ENCODE peak calls at places on chromosomes 11 and 22, in four cellular contexts. One of them, this sample, is unnamed.

GRCh38 chr22:45976351-45977002 is 485 bp downstream of the WNT7B start:
- DNase-seq in activated CD4-positive, alpha-beta T cell treated with anti-CD3 and anti-CD28 coated beads, Interleukin-2, amount 50 U/mL, for 48 hours: no peak
- DNase-seq in mesendoderm: no peak
- DNase-seq in epithelial cell of proximal tubule: no peak
- DNase-seq in this sample: no peak

GRCh38 chr22:42376721-42377177 is 55.5 kb downstream of the NFAM1 start:
- DNase-seq in epithelial cell of proximal tubule: peak
- DNase-seq in activated CD4-positive, alpha-beta T cell treated with anti-CD3 and anti-CD28 coated beads, Interleukin-2, amount 50 U/mL, for 48 hours: no peak
- DNase-seq in mesendoderm: peak
- DNase-seq in this sample: no peak

GRCh38 chr11:85685820-85686459 is at the start of gene CCDC89:
- DNase-seq in activated CD4-positive, alpha-beta T cell treated with anti-CD3 and anti-CD28 coated beads, Interleukin-2, amount 50 U/mL, for 48 hours: no peak
- DNase-seq in mesendoderm: peak
- DNase-seq in epithelial cell of proximal tubule: peak
- DNase-seq in this sample: no peak

GRCh38 chr11:43925932-43926505 is 16.4 kb upstream of the C11orf96 start:
- DNase-seq in activated CD4-positive, alpha-beta T cell treated with anti-CD3 and anti-CD28 coated beads, Interleukin-2, amount 50 U/mL, for 48 hours: no peak
- DNase-seq in epithelial cell of proximal tubule: no peak
- DNase-seq in mesendoderm: no peak
- DNase-seq in this sample: no peak

GRCh38 chr11:60809249-60809648 is 24.1 kb downstream of the MS4A10 start:
- DNase-seq in epithelial cell of proximal tubule: no peak
- DNase-seq in mesendoderm: no peak
- DNase-seq in activated CD4-positive, alpha-beta T cell treated with anti-CD3 and anti-CD28 coated beads, Interleukin-2, amount 50 U/mL, for 48 hours: no peak
- DNase-seq in this sample: no peak

GRCh38 chr22:29370556-29370955 is 17.8 kb downstream of the AP1B1 start:
- DNase-seq in activated CD4-positive, alpha-beta T cell treated with anti-CD3 and anti-CD28 coated beads, Interleukin-2, amount 50 U/mL, for 48 hours: no peak
- DNase-seq in epithelial cell of proximal tubule: no peak
- DNase-seq in mesendoderm: peak
- DNase-seq in this sample: no peak

GRCh38 chr11:112366777-112367176 is 106.1 kb upstream of the PLET1 start:
- DNase-seq in epithelial cell of proximal tubule: no peak
- DNase-seq in activated CD4-positive, alpha-beta T cell treated with anti-CD3 and anti-CD28 coated beads, Interleukin-2, amount 50 U/mL, for 48 hours: no peak
- DNase-seq in mesendoderm: no peak
- DNase-seq in this sample: no peak

GRCh38 chr11:2368851-2369180 is 8.3 kb upstream of the CD81 start:
- DNase-seq in activated CD4-positive, alpha-beta T cell treated with anti-CD3 and anti-CD28 coated beads, Interleukin-2, amount 50 U/mL, for 48 hours: no peak
- DNase-seq in mesendoderm: no peak
- DNase-seq in epithelial cell of proximal tubule: no peak
- DNase-seq in this sample: no peak

GRCh38 chr22:46866591-46866990 is 104.1 kb downstream of the TBC1D22A start:
- DNase-seq in activated CD4-positive, alpha-beta T cell treated with anti-CD3 and anti-CD28 coated beads, Interleukin-2, amount 50 U/mL, for 48 hours: no peak
- DNase-seq in mesendoderm: peak
- DNase-seq in epithelial cell of proximal tubule: no peak
- DNase-seq in this sample: no peak

GRCh38 chr22:49299821-49300231 is 527.8 kb downstream of the BRD1 start:
- DNase-seq in activated CD4-positive, alpha-beta T cell treated with anti-CD3 and anti-CD28 coated beads, Interleukin-2, amount 50 U/mL, for 48 hours: no peak
- DNase-seq in mesendoderm: no peak
- DNase-seq in epithelial cell of proximal tubule: no peak
- DNase-seq in this sample: no peak

GRCh38 chr11:12677131-12677530 is 2.9 kb downstream of the TEAD1 start:
- DNase-seq in mesendoderm: peak
- DNase-seq in epithelial cell of proximal tubule: no peak
- DNase-seq in activated CD4-positive, alpha-beta T cell treated with anti-CD3 and anti-CD28 coated beads, Interleukin-2, amount 50 U/mL, for 48 hours: no peak
- DNase-seq in this sample: no peak

GRCh38 chr11:128342511-128343133 is 244.7 kb downstream of the ETS1 start:
- DNase-seq in activated CD4-positive, alpha-beta T cell treated with anti-CD3 and anti-CD28 coated beads, Interleukin-2, amount 50 U/mL, for 48 hours: peak
- DNase-seq in mesendoderm: peak
- DNase-seq in epithelial cell of proximal tubule: no peak
- DNase-seq in this sample: peak

GRCh38 chr11:86172894-86173293 is 71.7 kb upstream of the EED start:
- DNase-seq in activated CD4-positive, alpha-beta T cell treated with anti-CD3 and anti-CD28 coated beads, Interleukin-2, amount 50 U/mL, for 48 hours: no peak
- DNase-seq in mesendoderm: peak
- DNase-seq in epithelial cell of proximal tubule: no peak
- DNase-seq in this sample: no peak

GRCh38 chr11:113474362-113475159 is 637 bp downstream of the DRD2 start:
- DNase-seq in mesendoderm: peak
- DNase-seq in epithelial cell of proximal tubule: peak
- DNase-seq in activated CD4-positive, alpha-beta T cell treated with anti-CD3 and anti-CD28 coated beads, Interleukin-2, amount 50 U/mL, for 48 hours: peak
- DNase-seq in this sample: no peak

GRCh38 chr11:14029971-14030531 is 67.5 kb downstream of the SPON1 start:
- DNase-seq in activated CD4-positive, alpha-beta T cell treated with anti-CD3 and anti-CD28 coated beads, Interleukin-2, amount 50 U/mL, for 48 hours: no peak
- DNase-seq in epithelial cell of proximal tubule: peak
- DNase-seq in mesendoderm: no peak
- DNase-seq in this sample: no peak

GRCh38 chr11:17343907-17344306 is 7.7 kb upstream of the NCR3LG1 start:
- DNase-seq in activated CD4-positive, alpha-beta T cell treated with anti-CD3 and anti-CD28 coated beads, Interleukin-2, amount 50 U/mL, for 48 hours: peak
- DNase-seq in epithelial cell of proximal tubule: no peak
- DNase-seq in mesendoderm: peak
- DNase-seq in this sample: no peak

GRCh38 chr11:94866231-94866827 is 98.2 kb downstream of the AMOTL1 start:
- DNase-seq in mesendoderm: peak
- DNase-seq in epithelial cell of proximal tubule: no peak
- DNase-seq in activated CD4-positive, alpha-beta T cell treated with anti-CD3 and anti-CD28 coated beads, Interleukin-2, amount 50 U/mL, for 48 hours: no peak
- DNase-seq in this sample: no peak

GRCh38 chr22:37817705-37818311 is 5.4 kb upstream of the GALR3 start:
- DNase-seq in mesendoderm: peak
- DNase-seq in activated CD4-positive, alpha-beta T cell treated with anti-CD3 and anti-CD28 coated beads, Interleukin-2, amount 50 U/mL, for 48 hours: peak
- DNase-seq in epithelial cell of proximal tubule: no peak
- DNase-seq in this sample: peak

GRCh38 chr22:17343766-17344165 is 25.5 kb upstream of the CECR2 start:
- DNase-seq in activated CD4-positive, alpha-beta T cell treated with anti-CD3 and anti-CD28 coated beads, Interleukin-2, amount 50 U/mL, for 48 hours: no peak
- DNase-seq in mesendoderm: no peak
- DNase-seq in epithelial cell of proximal tubule: no peak
- DNase-seq in this sample: no peak

GRCh38 chr22:22598144-22598543 is 39.1 kb upstream of the PRAME start:
- DNase-seq in epithelial cell of proximal tubule: no peak
- DNase-seq in mesendoderm: no peak
- DNase-seq in activated CD4-positive, alpha-beta T cell treated with anti-CD3 and anti-CD28 coated beads, Interleukin-2, amount 50 U/mL, for 48 hours: no peak
- DNase-seq in this sample: no peak